ENCODE peak calls at places on chromosomes 16 and 17, in eight cellular contexts. W is AG04450, F is H1, M is D721Med, V is K562, E is AG10803, Q is mucosa of descending colon, J is astrocyte. I is an unnamed sample.
A peak's percentile ranks its signal among the peaks of the same experiment; 100 is the strongest.

GRCh38 chr17:40503154-40503553 is 1.7 kb upstream of the TNS4 start:
- DNase-seq in E (no peak), W (no peak), F (no peak), V (no peak), M (no peak), J (no peak), Q (no peak), I (no peak)

GRCh38 chr17:42404326-42405055 is 16.2 kb upstream of the STAT3 start:
- DNase-seq in W (no peak), J (no peak), M (no peak), E (no peak), V (no peak), F (no peak), Q (no peak), I (no peak)

GRCh38 chr17:79633154-79633553 is 22.3 kb upstream of the RBFOX3 start:
- DNase-seq in J (no peak), V (no peak), W (no peak), Q (no peak), E (no peak), F (peak; percentile 32), M (no peak), I (no peak)

GRCh38 chr16:86828653-86829052 is 250.3 kb downstream of the FOXL1 start:
- DNase-seq in J (no peak), Q (no peak), E (no peak), V (no peak), W (no peak), F (no peak), M (no peak), I (no peak)

GRCh38 chr17:74210191-74211140 is 2.9 kb upstream of the TTYH2 start:
- DNase-seq in F (peak; percentile 84), W (no peak), E (peak; percentile 51), Q (peak; percentile 78), M (peak; percentile 56), J (peak; percentile 65), V (peak; percentile 63), I (peak; percentile 80)

GRCh38 chr17:75508122-75508719 is 7.1 kb downstream of the CASKIN2 start:
- DNase-seq in E (no peak), W (no peak), J (no peak), F (no peak), V (no peak), Q (no peak), M (no peak), I (no peak)

GRCh38 chr17:14019186-14019956 is 49.9 kb upstream of the COX10 start:
- DNase-seq in W (peak; percentile 3), J (peak; percentile 71), M (no peak), V (peak; percentile 9), Q (peak; percentile 3), E (peak; percentile 11), F (no peak), I (no peak)

GRCh38 chr17:42347198-42347597 is 41.0 kb downstream of the STAT3 start:
- DNase-seq in J (peak; percentile 85), Q (peak; percentile 48), F (no peak), M (no peak), V (no peak), E (peak; percentile 88), W (peak; percentile 60), I (no peak)

DNA sequence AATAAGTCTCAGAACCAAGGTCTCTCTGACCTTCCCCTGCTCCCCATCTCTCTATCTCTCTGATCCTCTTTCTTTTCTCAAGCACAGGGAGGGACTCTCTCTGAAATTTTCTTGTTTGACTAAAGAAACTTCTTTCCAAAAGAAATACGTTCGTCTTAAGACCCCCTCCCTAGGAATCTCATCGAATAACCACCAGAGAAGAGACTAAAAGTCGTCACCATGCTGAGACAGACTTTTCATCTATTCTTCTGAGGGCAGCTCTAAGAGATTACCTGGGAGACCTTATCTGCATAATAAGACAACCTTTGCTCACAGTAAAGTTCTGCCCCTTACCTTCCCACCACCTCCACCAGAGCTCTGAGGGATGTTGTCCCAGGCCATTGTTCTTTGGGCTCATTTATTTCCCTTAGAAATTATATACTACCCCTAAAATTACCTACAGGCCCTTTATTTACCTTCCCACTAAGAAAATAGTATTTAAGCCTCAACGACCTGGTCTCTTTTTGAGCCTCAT is 133.7 kb upstream of the EEF2KMT start:
- DNase-seq in J (no peak), Q (no peak), W (no peak), V (no peak), E (no peak), M (no peak), F (no peak), I (no peak)
- TF ChIP-seq CTCF in J (no peak), Q (no peak), W (no peak), V (no peak), E (no peak), M (no peak), F (no peak), I (no peak)

DNA sequence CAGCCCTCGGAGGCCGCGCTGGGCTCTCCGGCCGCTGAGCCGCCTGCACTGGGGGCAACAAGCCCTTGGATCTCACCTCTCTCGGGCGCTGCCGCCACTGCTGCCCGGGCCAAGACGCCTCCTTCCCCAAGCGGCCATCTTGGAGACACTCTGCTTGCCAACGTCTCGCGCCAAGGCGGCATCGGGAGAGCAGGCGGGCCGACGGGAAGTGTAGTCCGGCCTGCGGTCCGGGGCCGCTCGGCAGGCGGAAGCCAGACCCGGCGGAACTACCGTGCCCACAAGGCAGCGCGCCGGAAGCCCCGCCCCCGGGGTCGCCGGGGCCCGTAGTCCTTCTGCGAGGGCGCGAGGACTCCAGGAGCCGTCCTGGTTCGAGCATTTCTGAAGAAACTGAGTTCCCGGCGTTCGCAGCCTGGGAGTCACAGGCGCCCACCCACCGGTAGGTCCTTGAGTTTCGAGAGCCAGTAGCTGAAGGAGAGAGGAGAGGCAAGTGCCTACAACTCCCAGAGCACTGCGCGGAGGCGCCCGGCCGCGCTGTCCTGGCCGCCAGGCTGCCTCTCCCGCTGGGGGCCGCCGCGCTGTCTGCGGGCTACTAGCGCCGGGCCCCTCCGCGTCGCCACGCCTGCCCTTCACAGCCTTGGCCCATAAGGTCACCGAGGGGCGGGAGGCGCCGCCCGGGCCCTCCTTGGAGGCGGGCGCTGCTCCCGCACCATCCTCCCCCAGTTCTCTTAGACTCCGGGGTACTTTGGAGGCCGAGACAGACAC is at the start of gene TMEM11:
- DNase-seq in M (peak; percentile 96), Q (peak; percentile 94), V (peak; percentile 90), E (peak; percentile 97), J (peak; percentile 91), W (peak; percentile 87), F (peak; percentile 97), I (peak; percentile 97)
- TF ChIP-seq CTCF in M (no peak), Q (no peak), V (peak; percentile 1), E (no peak), J (no peak), W (no peak), F (no peak), I (no peak)

GRCh38 chr16:31477220-31478216 is 5.4 kb upstream of the SLC5A2 start:
- DNase-seq in W (no peak), V (peak; percentile 90), M (peak; percentile 75), F (peak; percentile 86), J (no peak), Q (peak; percentile 93), E (no peak), I (peak; percentile 85)
- TF ChIP-seq CTCF in W (no peak), V (peak; percentile 86), M (no peak), F (peak; percentile 57), J (no peak), Q (no peak), E (no peak), I (peak; percentile 37)

GRCh38 chr16:74439685-74440084 is 18.4 kb upstream of the CLEC18B start:
- DNase-seq in Q (no peak), V (no peak), W (no peak), J (no peak), F (no peak), M (no peak), E (no peak), I (no peak)
- TF ChIP-seq CTCF in Q (no peak), V (no peak), W (no peak), J (no peak), F (no peak), M (no peak), E (no peak), I (no peak)

GRCh38 chr16:9415588-9415987 is 324.1 kb downstream of the HAPSTR1 start:
- DNase-seq in F (no peak), V (no peak), Q (peak; percentile 4), E (no peak), J (no peak), W (no peak), M (no peak), I (no peak)
- TF ChIP-seq CTCF in F (no peak), V (no peak), Q (no peak), E (no peak), J (no peak), W (no peak), M (no peak), I (no peak)

GRCh38 chr17:55772086-55772485 is 21.2 kb downstream of the PCTP start:
- DNase-seq in J (no peak), M (no peak), W (no peak), V (no peak), F (no peak), E (no peak), Q (no peak), I (no peak)
- TF ChIP-seq CTCF in J (no peak), M (peak; percentile 5), W (no peak), V (no peak), F (peak; percentile 20), E (no peak), Q (no peak), I (no peak)

DNA sequence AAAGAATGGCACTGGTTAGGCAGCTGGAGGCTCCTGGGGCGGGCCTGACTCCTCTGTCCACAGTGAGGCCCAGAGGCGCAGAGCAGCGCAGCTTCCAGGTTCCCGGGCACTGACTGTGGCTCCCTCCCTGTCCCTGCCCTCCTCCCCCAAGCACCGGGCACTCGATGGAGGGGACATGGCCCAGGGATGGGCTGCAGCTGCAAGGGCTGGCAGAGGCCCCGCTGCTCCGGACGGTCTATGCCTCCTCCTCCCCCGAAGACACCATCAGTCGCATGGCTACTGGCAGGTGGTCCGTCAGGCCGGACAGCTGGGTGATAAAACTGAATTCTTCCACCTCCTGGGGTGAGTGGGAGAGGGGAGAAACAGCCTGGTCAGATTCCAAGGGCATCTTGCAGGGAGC is 50.2 kb downstream of the PRMT7 start:
- DNase-seq in J (no peak), W (no peak), E (no peak), M (no peak), V (no peak), F (no peak), Q (no peak), I (no peak)
- TF ChIP-seq CTCF in J (no peak), W (no peak), E (no peak), M (no peak), V (no peak), F (no peak), Q (no peak), I (no peak)

DNA sequence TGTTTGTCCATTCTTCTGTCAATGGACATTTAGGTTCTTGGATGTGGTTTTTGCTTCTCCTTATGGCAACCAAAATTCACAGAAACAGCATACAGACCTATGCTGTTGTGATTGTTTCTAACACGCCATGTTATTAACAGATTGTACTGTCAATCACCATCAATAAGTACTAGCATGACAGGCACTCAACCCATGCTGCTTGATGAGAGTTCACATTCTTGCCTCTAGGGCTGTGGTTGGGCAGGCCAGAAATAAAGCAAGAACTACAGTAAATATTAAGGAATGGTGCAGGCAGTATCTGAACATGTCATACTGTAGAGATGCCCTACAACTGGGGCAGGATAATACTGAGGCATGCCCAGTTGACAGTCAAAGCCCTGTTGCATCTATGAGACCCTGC is 171.2 kb upstream of the ZFHX3 start:
- DNase-seq in Q (no peak), W (no peak), J (no peak), M (no peak), F (no peak), E (no peak), V (no peak), I (no peak)
- TF ChIP-seq CTCF in Q (no peak), W (peak; percentile 33), J (peak; percentile 7), M (no peak), F (peak; percentile 42), E (peak; percentile 33), V (no peak), I (no peak)

GRCh38 chr17:43832168-43832975 is 574 bp downstream of the MPP3 start:
- DNase-seq in W (peak; percentile 13), V (no peak), M (peak; percentile 72), Q (peak; percentile 52), E (peak; percentile 73), F (peak; percentile 65), J (peak; percentile 67), I (peak; percentile 76)
- TF ChIP-seq CTCF in W (peak; percentile 8), V (no peak), M (no peak), Q (no peak), E (no peak), F (no peak), J (no peak), I (no peak)